ENCODE peak calls at places on chromosomes 5 and 9, in four cellular contexts. Y is HCT116, F is NB4, R is A673. T is an unnamed sample.

GRCh38 chr9:4026925-4027324 is 272.9 kb downstream of the GLIS3 start:
- DNase-seq in R (no peak), F (no peak), Y (no peak), T (no peak)

GRCh38 chr5:87829214-87829551 is 416.5 kb upstream of the CCNH start:
- DNase-seq in F (no peak), R (no peak), Y (peak), T (peak)

GRCh38 chr5:52898961-52899680 is 90.0 kb upstream of the ITGA2 start:
- DNase-seq in Y (no peak), F (no peak), R (no peak), T (no peak)

GRCh38 chr9:137688725-137689124 is 69.9 kb downstream of the EHMT1 start:
- DNase-seq in Y (no peak), F (peak), R (no peak), T (no peak)

GRCh38 chr9:71079451-71079850 is 42.0 kb downstream of the TRPM3 start:
- DNase-seq in F (no peak), Y (no peak), R (no peak), T (peak)

GRCh38 chr5:175305251-175305650 is 138.7 kb downstream of the DRD1 start:
- DNase-seq in F (no peak), Y (no peak), R (no peak), T (no peak)

GRCh38 chr5:150022163-150022540 is 21.6 kb downstream of the HMGXB3 start:
- DNase-seq in F (peak), Y (peak), R (peak), T (peak)

GRCh38 chr9:87567988-87568800 is 70.5 kb downstream of the DAPK1 start:
- DNase-seq in F (no peak), R (no peak), Y (no peak), T (no peak)

GRCh38 chr9:13614060-13614459 is 334.6 kb upstream of the MPDZ start:
- DNase-seq in F (no peak), Y (no peak), R (peak), T (no peak)

GRCh38 chr9:89359018-89359417 is 40.7 kb downstream of the SECISBP2 start:
- DNase-seq in R (no peak), Y (no peak), F (no peak), T (no peak)

GRCh38 chr5:9156282-9156681 is 389.6 kb downstream of the SEMA5A start:
- DNase-seq in F (peak), R (peak), Y (no peak), T (peak)
- TF ChIP-seq CTCF in F (peak), R (peak), Y (no peak), T (peak)

DNA sequence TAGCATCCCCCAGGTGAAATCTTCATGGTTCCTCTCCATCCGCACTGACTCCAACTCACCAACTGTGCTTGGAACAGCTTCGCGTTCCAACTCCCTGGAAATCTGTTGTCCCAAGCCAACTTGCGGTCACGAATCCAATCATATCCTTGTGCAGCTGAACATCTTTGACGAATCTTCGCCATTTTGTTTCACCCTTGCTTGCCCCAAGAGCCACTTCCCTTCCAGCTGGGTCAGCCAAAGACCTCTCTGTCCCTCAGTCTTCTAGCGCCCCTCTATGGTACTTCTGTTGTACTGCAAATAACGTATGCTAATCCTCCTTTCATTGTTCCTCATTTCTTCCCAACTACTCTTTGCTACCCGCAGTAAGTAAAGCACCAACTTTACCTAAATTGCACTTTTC is 61.0 kb upstream of the TARS1 start:
- DNase-seq in Y (peak), R (peak), F (peak), T (peak)
- TF ChIP-seq CTCF in Y (peak), R (peak), F (peak), T (peak)

GRCh38 chr9:134058716-134059115 is 9.1 kb downstream of the BRD3 start:
- DNase-seq in Y (no peak), R (no peak), F (no peak), T (peak)
- TF ChIP-seq CTCF in Y (no peak), R (no peak), F (no peak), T (no peak)

GRCh38 chr5:95872333-95873268 is 50.1 kb upstream of the GLRX start:
- DNase-seq in F (no peak), R (no peak), Y (no peak), T (peak)
- TF ChIP-seq CTCF in F (no peak), R (no peak), Y (no peak), T (no peak)